ENCODE peak calls at places on chromosomes 12 and 14, in five cellular contexts. K, Z, E, C and L are unnamed samples.
A peak's percentile ranks its signal among the peaks of the same experiment; 100 is the strongest.

GRCh38 chr12:124517260-124518050 is 50.0 kb downstream of the NCOR2 start:
- DNase-seq in K (no peak), Z (no peak), E (peak; percentile 88), C (peak; percentile 77), L (peak; percentile 23)

GRCh38 chr14:95523818-95524448 is 7.5 kb upstream of the SYNE3 start:
- DNase-seq in K (no peak), Z (no peak), E (peak; percentile 62), C (no peak), L (peak; percentile 85)

GRCh38 chr12:132194056-132194455 is 49.8 kb downstream of the NOC4L start:
- DNase-seq in K (no peak), Z (no peak), E (no peak), C (no peak), L (no peak)

GRCh38 chr12:47965581-47965980 is 2.2 kb downstream of the TMEM106C start:
- DNase-seq in K (no peak), Z (no peak), E (no peak), C (no peak), L (no peak)

GRCh38 chr12:115941362-115941761 is 336.1 kb downstream of the MED13L start:
- DNase-seq in K (no peak), Z (no peak), E (no peak), C (peak; percentile 40), L (no peak)

GRCh38 chr12:109961201-109961600 is 35.0 kb downstream of the GIT2 start:
- DNase-seq in K (no peak), Z (no peak), E (no peak), C (no peak), L (no peak)

GRCh38 chr14:52455291-52456088 is 96.8 kb downstream of the TXNDC16 start:
- DNase-seq in K (no peak), Z (no peak), E (no peak), C (peak; percentile 7), L (no peak)

GRCh38 chr12:111699-112591 is 45.4 kb downstream of the IQSEC3 start:
- DNase-seq in K (no peak), Z (no peak), E (no peak), C (no peak), L (no peak)

GRCh38 chr14:99644035-99644587 is 818 bp upstream of the HHIPL1 start:
- DNase-seq in K (no peak), Z (no peak), E (no peak), C (no peak), L (no peak)

GRCh38 chr14:89504084-89504483 is 87.1 kb upstream of the FOXN3 start:
- DNase-seq in K (no peak), Z (no peak), E (no peak), C (no peak), L (no peak)

GRCh38 chr14:92105073-92105844 is 1.1 kb downstream of the ATXN3 start:
- DNase-seq in K (no peak), Z (no peak), E (no peak), C (no peak), L (no peak)

GRCh38 chr14:105098316-105098715 is 33.1 kb upstream of the GPR132 start:
- DNase-seq in K (no peak), Z (no peak), E (no peak), C (no peak), L (no peak)

GRCh38 chr14:78851189-78851588 is 681.0 kb downstream of the NRXN3 start:
- DNase-seq in K (no peak), Z (no peak), E (no peak), C (no peak), L (no peak)

GRCh38 chr14:77782202-77782601 is 17.7 kb upstream of the ADCK1 start:
- DNase-seq in K (no peak), Z (no peak), E (no peak), C (no peak), L (no peak)

GRCh38 chr12:63292476-63293228 is 141.7 kb upstream of the AVPR1A start:
- DNase-seq in K (no peak), Z (no peak), E (no peak), C (no peak), L (no peak)

GRCh38 chr14:91835920-91836843 is 31.2 kb downstream of the TC2N start:
- DNase-seq in K (peak; percentile 74), Z (peak; percentile 80), E (peak; percentile 30), C (no peak), L (peak; percentile 46)

GRCh38 chr12:40127408-40127807 is 21.5 kb upstream of the SLC2A13 start:
- DNase-seq in K (no peak), Z (no peak), E (no peak), C (no peak), L (no peak)

GRCh38 chr14:68590233-68590535 is 202.7 kb downstream of the ZFP36L1 start:
- DNase-seq in K (no peak), Z (no peak), E (no peak), C (no peak), L (no peak)

GRCh38 chr14:35352274-35353233 is 52.0 kb downstream of the NFKBIA start:
- DNase-seq in K (peak; percentile 53), Z (no peak), E (no peak), C (peak; percentile 2), L (no peak)

GRCh38 chr14:22370084-22370847 is 218.8 kb downstream of the DAD1 start:
- DNase-seq in K (no peak), Z (no peak), E (no peak), C (peak; percentile 53), L (no peak)

GRCh38 chr12:60394680-60395079 is 798.9 kb downstream of the SLC16A7 start:
- DNase-seq in K (no peak), Z (no peak), E (no peak), C (no peak), L (no peak)

GRCh38 chr14:65792208-65792905 is 379.8 kb downstream of the FUT8 start:
- DNase-seq in K (no peak), Z (no peak), E (no peak), C (peak; percentile 24), L (no peak)

GRCh38 chr12:10027311-10028099 is 3.0 kb upstream of the CLEC9A start:
- DNase-seq in K (no peak), Z (no peak), E (no peak), C (peak; percentile 64), L (peak; percentile 2)

GRCh38 chr14:31441273-31442110 is 15.8 kb downstream of the DTD2 start:
- DNase-seq in K (no peak), Z (no peak), E (no peak), C (peak; percentile 80), L (peak; percentile 81)

GRCh38 chr12:30314506-30315100 is 381.1 kb downstream of the IPO8 start:
- DNase-seq in K (no peak), Z (no peak), E (no peak), C (no peak), L (no peak)

GRCh38 chr12:85280984-85281946 is 1.2 kb downstream of the ALX1 start:
- DNase-seq in K (no peak), Z (no peak), E (no peak), C (no peak), L (peak; percentile 5)

GRCh38 chr14:105659935-105660527 is 133.6 kb downstream of the TMEM121 start:
- DNase-seq in K (no peak), Z (no peak), E (no peak), C (no peak), L (no peak)